ENCODE peak calls at places on chromosomes 3 and 15, in ten cellular contexts. One of them, this sample, is unnamed.
A peak's percentile ranks its signal among the peaks of the same experiment; 100 is the strongest.

GRCh38 chr3:106332884-106333283 is 464.1 kb upstream of the CBLB start:
- DNase-seq in ascending aorta: no peak
- DNase-seq in lower leg skin: no peak
- DNase-seq in bronchial epithelial cell: peak; percentile 55
- DNase-seq in epithelial cell of proximal tubule: peak; percentile 92
- DNase-seq in AG04450: no peak
- DNase-seq in AG10803: no peak
- DNase-seq in fibroblast of pulmonary artery: no peak
- DNase-seq in AG09309: no peak
- DNase-seq in hepatocyte: no peak
- DNase-seq in this sample: peak; percentile 85

GRCh38 chr15:100663066-100663465 is 60.7 kb downstream of the ASB7 start:
- DNase-seq in fibroblast of pulmonary artery: no peak
- DNase-seq in epithelial cell of proximal tubule: no peak
- DNase-seq in bronchial epithelial cell: peak; percentile 29
- DNase-seq in hepatocyte: no peak
- DNase-seq in AG10803: no peak
- DNase-seq in AG09309: no peak
- DNase-seq in AG04450: no peak
- DNase-seq in lower leg skin: no peak
- DNase-seq in ascending aorta: no peak
- DNase-seq in this sample: no peak

GRCh38 chr3:160184655-160185054 is 40.6 kb upstream of the C3orf80 start:
- DNase-seq in fibroblast of pulmonary artery: peak; percentile 95
- DNase-seq in AG04450: no peak
- DNase-seq in bronchial epithelial cell: no peak
- DNase-seq in AG10803: peak; percentile 89
- DNase-seq in lower leg skin: no peak
- DNase-seq in AG09309: peak; percentile 95
- DNase-seq in ascending aorta: no peak
- DNase-seq in epithelial cell of proximal tubule: no peak
- DNase-seq in hepatocyte: no peak
- DNase-seq in this sample: no peak

GRCh38 chr3:16884084-16884747 is 539 bp upstream of the PLCL2 start:
- DNase-seq in epithelial cell of proximal tubule: no peak
- DNase-seq in bronchial epithelial cell: no peak
- DNase-seq in ascending aorta: peak; percentile 75
- DNase-seq in lower leg skin: peak; percentile 88
- DNase-seq in AG09309: no peak
- DNase-seq in fibroblast of pulmonary artery: peak; percentile 56
- DNase-seq in AG10803: peak; percentile 25
- DNase-seq in hepatocyte: peak; percentile 84
- DNase-seq in AG04450: no peak
- DNase-seq in this sample: no peak

GRCh38 chr15:33834892-33835730 is 133.2 kb upstream of the CHRM5 start:
- DNase-seq in fibroblast of pulmonary artery: no peak
- DNase-seq in hepatocyte: peak; percentile 26
- DNase-seq in ascending aorta: no peak
- DNase-seq in bronchial epithelial cell: no peak
- DNase-seq in lower leg skin: no peak
- DNase-seq in AG09309: peak; percentile 14
- DNase-seq in AG04450: no peak
- DNase-seq in AG10803: peak; percentile 1
- DNase-seq in epithelial cell of proximal tubule: no peak
- DNase-seq in this sample: no peak

GRCh38 chr3:49790626-49791411 is 4.5 kb upstream of the IP6K1 start:
- DNase-seq in epithelial cell of proximal tubule: no peak
- DNase-seq in AG04450: no peak
- DNase-seq in lower leg skin: no peak
- DNase-seq in fibroblast of pulmonary artery: no peak
- DNase-seq in bronchial epithelial cell: peak; percentile 21
- DNase-seq in AG09309: no peak
- DNase-seq in AG10803: no peak
- DNase-seq in hepatocyte: no peak
- DNase-seq in ascending aorta: peak; percentile 18
- DNase-seq in this sample: no peak

GRCh38 chr3:71066356-71066755 is 517.2 kb downstream of the FOXP1 start:
- DNase-seq in AG04450: no peak
- DNase-seq in epithelial cell of proximal tubule: no peak
- DNase-seq in ascending aorta: peak; percentile 67
- DNase-seq in lower leg skin: no peak
- DNase-seq in AG10803: no peak
- DNase-seq in bronchial epithelial cell: no peak
- DNase-seq in AG09309: no peak
- DNase-seq in hepatocyte: no peak
- DNase-seq in fibroblast of pulmonary artery: no peak
- DNase-seq in this sample: no peak

GRCh38 chr3:38031022-38031994 is 1.9 kb upstream of the PLCD1 start:
- DNase-seq in epithelial cell of proximal tubule: no peak
- DNase-seq in AG10803: peak; percentile 52
- DNase-seq in AG04450: no peak
- DNase-seq in ascending aorta: peak; percentile 90
- DNase-seq in hepatocyte: peak; percentile 30
- DNase-seq in bronchial epithelial cell: peak; percentile 90
- DNase-seq in AG09309: no peak
- DNase-seq in lower leg skin: peak; percentile 94
- DNase-seq in fibroblast of pulmonary artery: peak; percentile 18
- DNase-seq in this sample: no peak

GRCh38 chr3:197083486-197083885 is 53.9 kb upstream of the MELTF start:
- DNase-seq in hepatocyte: peak; percentile 6
- DNase-seq in ascending aorta: no peak
- DNase-seq in AG04450: peak; percentile 29
- DNase-seq in fibroblast of pulmonary artery: peak; percentile 81
- DNase-seq in bronchial epithelial cell: peak; percentile 88
- DNase-seq in AG09309: peak; percentile 53
- DNase-seq in AG10803: peak; percentile 67
- DNase-seq in lower leg skin: no peak
- DNase-seq in epithelial cell of proximal tubule: peak; percentile 10
- DNase-seq in this sample: peak; percentile 48

GRCh38 chr3:182385356-182385755 is 407.9 kb upstream of the ATP11B start:
- DNase-seq in epithelial cell of proximal tubule: no peak
- DNase-seq in hepatocyte: no peak
- DNase-seq in AG09309: no peak
- DNase-seq in AG04450: no peak
- DNase-seq in fibroblast of pulmonary artery: no peak
- DNase-seq in ascending aorta: no peak
- DNase-seq in lower leg skin: no peak
- DNase-seq in bronchial epithelial cell: no peak
- DNase-seq in AG10803: no peak
- DNase-seq in this sample: no peak

GRCh38 chr3:177195941-177196472 is 1.3 kb downstream of the TBL1XR1 start:
- DNase-seq in bronchial epithelial cell: no peak
- DNase-seq in AG10803: peak; percentile 9
- DNase-seq in fibroblast of pulmonary artery: no peak
- DNase-seq in AG09309: no peak
- DNase-seq in epithelial cell of proximal tubule: no peak
- DNase-seq in AG04450: no peak
- DNase-seq in hepatocyte: no peak
- DNase-seq in lower leg skin: no peak
- DNase-seq in ascending aorta: no peak
- DNase-seq in this sample: no peak

GRCh38 chr15:72406936-72407335 is 8.8 kb downstream of the TMEM202 start:
- DNase-seq in epithelial cell of proximal tubule: no peak
- DNase-seq in AG10803: no peak
- DNase-seq in hepatocyte: no peak
- DNase-seq in fibroblast of pulmonary artery: no peak
- DNase-seq in lower leg skin: no peak
- DNase-seq in bronchial epithelial cell: no peak
- DNase-seq in AG09309: no peak
- DNase-seq in ascending aorta: no peak
- DNase-seq in AG04450: no peak
- DNase-seq in this sample: no peak

GRCh38 chr15:94230436-94230885 is 900 bp upstream of the MCTP2 start:
- DNase-seq in hepatocyte: no peak
- DNase-seq in ascending aorta: no peak
- DNase-seq in lower leg skin: no peak
- DNase-seq in fibroblast of pulmonary artery: no peak
- DNase-seq in epithelial cell of proximal tubule: no peak
- DNase-seq in AG09309: no peak
- DNase-seq in bronchial epithelial cell: peak; percentile 54
- DNase-seq in AG04450: no peak
- DNase-seq in AG10803: no peak
- DNase-seq in this sample: no peak

GRCh38 chr15:45393851-45394250 is 15.5 kb upstream of the GATM start:
- DNase-seq in bronchial epithelial cell: peak; percentile 44
- DNase-seq in ascending aorta: no peak
- DNase-seq in lower leg skin: no peak
- DNase-seq in AG09309: no peak
- DNase-seq in epithelial cell of proximal tubule: no peak
- DNase-seq in AG10803: no peak
- DNase-seq in hepatocyte: peak; percentile 32
- DNase-seq in AG04450: no peak
- DNase-seq in fibroblast of pulmonary artery: no peak
- DNase-seq in this sample: no peak
- TF ChIP-seq CTCF in bronchial epithelial cell: peak; percentile 34
- TF ChIP-seq CTCF in ascending aorta: no peak
- TF ChIP-seq CTCF in lower leg skin: no peak
- TF ChIP-seq CTCF in AG09309: peak; percentile 23
- TF ChIP-seq CTCF in epithelial cell of proximal tubule: peak; percentile 63
- TF ChIP-seq CTCF in AG10803: peak; percentile 30
- TF ChIP-seq CTCF in hepatocyte: peak; percentile 32
- TF ChIP-seq CTCF in AG04450: peak; percentile 28
- TF ChIP-seq CTCF in fibroblast of pulmonary artery: peak; percentile 17
- TF ChIP-seq CTCF in this sample: peak; percentile 29

DNA sequence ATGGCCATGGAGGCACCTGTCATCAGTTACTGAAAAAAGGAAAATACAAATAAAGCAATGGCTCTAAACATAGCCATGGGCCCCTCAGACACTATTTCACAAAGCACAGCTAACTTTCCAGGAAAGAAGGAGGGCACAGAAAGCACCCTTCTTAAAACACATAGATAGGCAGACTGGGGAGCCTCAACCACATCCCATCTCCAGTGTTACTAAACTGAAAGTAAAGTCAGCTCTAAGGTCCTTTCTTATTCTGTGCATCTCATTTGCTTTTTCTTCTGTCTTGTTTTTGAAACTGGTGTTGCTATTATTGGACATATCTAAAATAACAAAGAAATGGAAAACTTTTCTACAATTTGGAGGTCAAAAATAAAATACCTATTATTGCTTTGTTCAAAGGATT is 48.2 kb upstream of the STAC start:
- DNase-seq in AG09309: no peak
- DNase-seq in AG10803: no peak
- DNase-seq in fibroblast of pulmonary artery: no peak
- DNase-seq in bronchial epithelial cell: no peak
- DNase-seq in ascending aorta: no peak
- DNase-seq in lower leg skin: no peak
- DNase-seq in epithelial cell of proximal tubule: no peak
- DNase-seq in hepatocyte: no peak
- DNase-seq in AG04450: no peak
- DNase-seq in this sample: no peak
- H3K4me3 ChIP-seq in AG09309: no peak overlapping the region
- H3K4me3 ChIP-seq in AG10803: no peak overlapping the region
- H3K4me3 ChIP-seq in fibroblast of pulmonary artery: no peak overlapping the region
- H3K4me3 ChIP-seq in bronchial epithelial cell: no peak overlapping the region
- H3K4me3 ChIP-seq in ascending aorta: no peak overlapping the region
- H3K4me3 ChIP-seq in lower leg skin: no peak overlapping the region
- H3K4me3 ChIP-seq in epithelial cell of proximal tubule: no peak overlapping the region
- H3K4me3 ChIP-seq in hepatocyte: no peak overlapping the region
- H3K4me3 ChIP-seq in AG04450: no peak overlapping the region
- H3K4me3 ChIP-seq in this sample: no peak overlapping the region

GRCh38 chr3:81839504-81840094 is 78.2 kb upstream of the GBE1 start:
- DNase-seq in lower leg skin: no peak
- DNase-seq in ascending aorta: no peak
- DNase-seq in AG10803: no peak
- DNase-seq in AG09309: no peak
- DNase-seq in fibroblast of pulmonary artery: no peak
- DNase-seq in AG04450: no peak
- DNase-seq in hepatocyte: no peak
- DNase-seq in epithelial cell of proximal tubule: no peak
- DNase-seq in bronchial epithelial cell: no peak
- DNase-seq in this sample: no peak
- TF ChIP-seq CTCF in lower leg skin: no peak
- TF ChIP-seq CTCF in ascending aorta: no peak
- TF ChIP-seq CTCF in AG10803: no peak
- TF ChIP-seq CTCF in AG09309: no peak
- TF ChIP-seq CTCF in fibroblast of pulmonary artery: no peak
- TF ChIP-seq CTCF in AG04450: no peak
- TF ChIP-seq CTCF in hepatocyte: no peak
- TF ChIP-seq CTCF in epithelial cell of proximal tubule: no peak
- TF ChIP-seq CTCF in bronchial epithelial cell: no peak
- TF ChIP-seq CTCF in this sample: no peak

GRCh38 chr3:73449774-73450173 is 175.0 kb downstream of the PDZRN3 start:
- DNase-seq in AG09309: no peak
- DNase-seq in bronchial epithelial cell: no peak
- DNase-seq in epithelial cell of proximal tubule: no peak
- DNase-seq in AG04450: no peak
- DNase-seq in ascending aorta: no peak
- DNase-seq in hepatocyte: no peak
- DNase-seq in AG10803: no peak
- DNase-seq in fibroblast of pulmonary artery: no peak
- DNase-seq in lower leg skin: no peak
- DNase-seq in this sample: no peak

GRCh38 chr3:73448041-73448440 is 176.7 kb downstream of the PDZRN3 start:
- DNase-seq in AG10803: peak; percentile 55
- DNase-seq in hepatocyte: no peak
- DNase-seq in bronchial epithelial cell: no peak
- DNase-seq in AG09309: no peak
- DNase-seq in ascending aorta: no peak
- DNase-seq in fibroblast of pulmonary artery: no peak
- DNase-seq in epithelial cell of proximal tubule: no peak
- DNase-seq in AG04450: no peak
- DNase-seq in lower leg skin: no peak
- DNase-seq in this sample: no peak

GRCh38 chr3:73448761-73449290 is 175.9 kb downstream of the PDZRN3 start:
- DNase-seq in epithelial cell of proximal tubule: peak; percentile 36
- DNase-seq in AG04450: no peak
- DNase-seq in AG10803: no peak
- DNase-seq in ascending aorta: no peak
- DNase-seq in hepatocyte: no peak
- DNase-seq in lower leg skin: no peak
- DNase-seq in AG09309: no peak
- DNase-seq in bronchial epithelial cell: no peak
- DNase-seq in fibroblast of pulmonary artery: no peak
- DNase-seq in this sample: no peak

GRCh38 chr3:73447118-73447517 is 177.6 kb downstream of the PDZRN3 start:
- DNase-seq in fibroblast of pulmonary artery: peak; percentile 15
- DNase-seq in AG10803: no peak
- DNase-seq in AG09309: no peak
- DNase-seq in bronchial epithelial cell: no peak
- DNase-seq in hepatocyte: no peak
- DNase-seq in AG04450: no peak
- DNase-seq in ascending aorta: no peak
- DNase-seq in lower leg skin: no peak
- DNase-seq in epithelial cell of proximal tubule: no peak
- DNase-seq in this sample: no peak

DNA sequence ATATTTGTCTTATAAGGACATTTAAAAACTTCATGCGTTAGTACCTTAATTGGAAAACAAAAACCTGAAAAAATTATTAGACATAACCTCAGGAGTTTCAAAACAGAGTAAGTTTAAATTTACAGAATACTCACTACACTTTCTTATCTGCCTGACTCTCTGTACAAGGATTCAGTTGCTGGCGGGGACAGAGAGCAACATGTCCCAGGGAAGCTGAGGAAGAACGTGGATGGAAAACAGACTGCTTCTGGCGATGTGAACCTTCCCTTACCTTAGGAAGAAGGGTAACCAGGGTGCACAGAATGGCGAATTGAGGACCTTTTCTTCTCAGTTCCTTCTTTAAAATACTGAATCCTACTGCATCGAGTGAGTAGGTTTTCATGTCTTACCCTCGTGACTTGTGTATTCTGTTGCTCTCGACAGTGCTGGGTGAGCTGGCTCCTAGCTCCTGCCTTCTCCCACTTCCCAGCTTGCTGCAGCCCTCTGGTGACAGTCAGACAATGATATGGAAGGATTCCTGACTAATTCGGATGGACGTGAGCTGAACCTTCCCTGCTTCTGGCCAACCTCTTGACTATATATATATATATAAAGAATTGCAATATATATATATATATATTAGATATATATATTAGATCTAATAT is 178.2 kb downstream of the PDZRN3 start:
- DNase-seq in epithelial cell of proximal tubule: no peak
- DNase-seq in bronchial epithelial cell: no peak
- DNase-seq in ascending aorta: no peak
- DNase-seq in AG09309: no peak
- DNase-seq in AG04450: no peak
- DNase-seq in fibroblast of pulmonary artery: no peak
- DNase-seq in AG10803: no peak
- DNase-seq in lower leg skin: no peak
- DNase-seq in hepatocyte: no peak
- DNase-seq in this sample: no peak
- H3K4me3 ChIP-seq in epithelial cell of proximal tubule: no peak overlapping the region
- H3K4me3 ChIP-seq in bronchial epithelial cell: no peak overlapping the region
- H3K4me3 ChIP-seq in ascending aorta: no peak overlapping the region
- H3K4me3 ChIP-seq in AG09309: no peak overlapping the region
- H3K4me3 ChIP-seq in AG04450: no peak overlapping the region
- H3K4me3 ChIP-seq in fibroblast of pulmonary artery: no peak overlapping the region
- H3K4me3 ChIP-seq in AG10803: no peak overlapping the region
- H3K4me3 ChIP-seq in lower leg skin: no peak overlapping the region
- H3K4me3 ChIP-seq in hepatocyte: no peak overlapping the region
- H3K4me3 ChIP-seq in this sample: no peak overlapping the region

This sample was measured in kidney epithelial cell.